ENCODE peak calls at places on chromosomes 1 and 21, in nine cellular contexts. S is left ventricle myocardium inferior, U is GM23248, D is uterus, M is dorsolateral prefrontal cortex, K is mesenchymal stem cell, G is neuronal stem cell, N is coronary artery, Y is MM.1S. F is an unnamed sample.

GRCh38 chr1:69702085-69702484 is 134.4 kb downstream of the LRRC7 start:
- DNase-seq in S (no peak), U (no peak), D (no peak), M (no peak), K (no peak), G (no peak), N (no peak), Y (no peak), F (no peak)

GRCh38 chr1:43372172-43372571 is 4.4 kb upstream of the ELOVL1 start:
- DNase-seq in S (no peak), U (peak), D (no peak), M (no peak), K (no peak), G (no peak), N (no peak), Y (no peak), F (no peak)

GRCh38 chr1:225425211-225425786 is 2.5 kb downstream of the LBR start:
- DNase-seq in S (no peak), U (peak), D (peak), M (no peak), K (peak), G (no peak), N (no peak), Y (no peak), F (no peak)

GRCh38 chr1:9280015-9280860 is 12.5 kb upstream of the SPSB1 start:
- DNase-seq in S (no peak), U (peak), D (peak), M (peak), K (peak), G (no peak), N (no peak), Y (no peak), F (no peak)

GRCh38 chr1:36160949-36161485 is 5.1 kb downstream of the MAP7D1 start:
- DNase-seq in S (peak), U (peak), D (peak), M (peak), K (peak), G (no peak), N (peak), Y (peak), F (no peak)

GRCh38 chr1:225861834-225862580 is 20.2 kb downstream of the TMEM63A start:
- DNase-seq in S (no peak), U (no peak), D (no peak), M (no peak), K (no peak), G (no peak), N (no peak), Y (no peak), F (no peak)

GRCh38 chr1:43933386-43934278 is at the start of gene ARTN:
- DNase-seq in S (no peak), U (peak), D (no peak), M (no peak), K (peak), G (peak), N (no peak), Y (no peak), F (no peak)

GRCh38 chr1:8460132-8460544 is 142.2 kb downstream of the SLC45A1 start:
- DNase-seq in S (no peak), U (peak), D (no peak), M (no peak), K (peak), G (peak), N (no peak), Y (no peak), F (no peak)

GRCh38 chr1:36099681-36100341 is 11.1 kb downstream of the ADPRS start:
- DNase-seq in S (peak), U (peak), D (peak), M (peak), K (peak), G (peak), N (no peak), Y (peak), F (peak)

GRCh38 chr1:46393510-46393909 is 607 bp upstream of the FAAH start:
- DNase-seq in S (no peak), U (no peak), D (no peak), M (no peak), K (no peak), G (no peak), N (no peak), Y (no peak), F (no peak)

GRCh38 chr1:21783679-21784603 is 992 bp upstream of the USP48 start:
- DNase-seq in S (no peak), U (peak), D (no peak), M (peak), K (peak), G (no peak), N (no peak), Y (no peak), F (peak)

GRCh38 chr21:36681117-36681631 is 17.7 kb upstream of the SIM2 start:
- DNase-seq in S (no peak), U (no peak), D (no peak), M (no peak), K (no peak), G (no peak), N (no peak), Y (no peak), F (no peak)

GRCh38 chr1:210239295-210240155 is 6.9 kb downstream of the SERTAD4 start:
- DNase-seq in S (no peak), U (peak), D (no peak), M (peak), K (peak), G (no peak), N (no peak), Y (peak), F (peak)

GRCh38 chr21:35616090-35616489 is 444.2 kb downstream of the SETD4 start:
- DNase-seq in S (no peak), U (peak), D (no peak), M (no peak), K (peak), G (no peak), N (no peak), Y (no peak), F (no peak)

GRCh38 chr1:225888898-225889690 is at the start of gene LEFTY1:
- DNase-seq in S (no peak), U (no peak), D (no peak), M (no peak), K (no peak), G (no peak), N (no peak), Y (no peak), F (no peak)

GRCh38 chr1:54460861-54461382 is 54.7 kb upstream of the SSBP3 start:
- DNase-seq in S (no peak), U (no peak), D (no peak), M (no peak), K (no peak), G (no peak), N (no peak), Y (no peak), F (no peak)

GRCh38 chr1:40404670-40405462 is 31.3 kb downstream of the SMAP2 start:
- DNase-seq in S (no peak), U (peak), D (peak), M (peak), K (peak), G (peak), N (no peak), Y (peak), F (no peak)

GRCh38 chr1:8763888-8764287 is 53.6 kb downstream of the RERE start:
- DNase-seq in S (no peak), U (no peak), D (peak), M (no peak), K (peak), G (no peak), N (no peak), Y (no peak), F (no peak)

GRCh38 chr1:59079434-59080135 is 217.3 kb upstream of the FGGY start:
- DNase-seq in S (no peak), U (peak), D (no peak), M (no peak), K (no peak), G (no peak), N (no peak), Y (no peak), F (no peak)

GRCh38 chr1:186418503-186418902 is 42.4 kb downstream of the PDC start:
- DNase-seq in S (no peak), U (no peak), D (no peak), M (no peak), K (peak), G (no peak), N (no peak), Y (no peak), F (peak)

GRCh38 chr21:17901458-17902092 is 82.4 kb upstream of the C21orf91 start:
- DNase-seq in S (no peak), U (peak), D (no peak), M (no peak), K (peak), G (no peak), N (no peak), Y (no peak), F (no peak)
- H3K27ac ChIP-seq in S (peak), U (no peak), D (no peak), M (peak), K (no peak), G (peak), N (no peak), Y (no peak), F (no peak)

DNA sequence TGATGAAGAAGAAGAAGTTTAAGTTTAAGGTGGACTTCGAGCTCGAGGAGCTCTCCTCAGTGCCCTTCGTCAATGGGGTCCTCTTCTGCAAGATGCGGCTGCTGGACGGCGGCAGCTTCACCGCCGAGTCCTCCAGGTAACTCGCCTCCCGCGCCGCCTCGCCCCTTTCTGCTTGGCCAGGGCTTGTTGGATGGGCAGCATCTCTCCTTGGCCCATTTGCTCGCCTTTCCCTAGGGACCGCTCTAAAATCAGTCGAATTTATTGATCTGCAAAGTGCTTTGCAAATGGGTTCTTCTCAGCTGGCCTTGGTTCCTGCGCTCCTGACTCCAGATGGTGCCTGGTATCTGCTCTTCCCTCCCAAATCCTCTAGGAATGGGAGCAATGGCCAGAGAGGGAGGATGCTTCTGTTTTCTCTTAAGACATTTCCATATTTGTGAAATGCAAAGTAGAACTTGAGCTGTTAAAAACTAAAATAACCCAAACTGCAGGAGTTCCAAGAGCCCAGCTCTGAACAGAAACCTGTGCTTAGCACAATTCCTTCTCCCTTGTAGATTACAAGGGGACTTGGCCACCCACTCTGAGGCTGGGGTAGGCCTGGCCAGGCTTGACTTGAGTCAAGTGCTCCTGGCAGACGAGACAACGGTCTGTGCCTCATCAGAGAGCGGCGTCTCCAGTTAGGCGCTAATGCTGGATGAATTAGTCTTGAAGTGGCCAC is 687 bp downstream of the EEIG2 start:
- DNase-seq in S (peak), U (peak), D (peak), M (peak), K (peak), G (no peak), N (peak), Y (peak), F (no peak)
- H3K27ac ChIP-seq in S (peak), U (peak), D (peak), M (peak), K (peak), G (no peak), N (peak), Y (peak), F (no peak)

DNA sequence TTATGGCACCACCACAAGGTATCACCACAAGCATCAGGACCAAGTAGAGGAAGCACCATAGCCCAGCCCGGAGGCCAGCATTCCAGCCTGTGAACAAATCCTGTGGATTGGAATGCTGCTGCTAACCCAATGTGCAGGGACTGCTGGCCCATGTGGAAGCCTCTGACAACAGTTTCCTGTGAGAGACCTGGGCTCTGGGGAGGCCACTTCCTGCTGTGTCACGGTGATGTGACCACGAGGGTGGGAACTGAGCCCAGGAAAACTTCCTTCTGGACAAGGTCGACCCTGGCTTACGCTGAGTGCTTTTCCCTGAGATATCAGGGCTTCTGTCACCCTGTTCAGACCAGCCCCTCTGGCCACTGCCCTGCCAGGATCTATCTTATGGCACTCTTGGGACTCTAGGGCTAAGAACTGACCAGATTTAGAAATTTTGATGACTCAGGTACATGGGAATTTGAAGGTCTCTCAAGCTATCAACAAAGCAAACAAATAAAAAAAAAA is 88.3 kb upstream of the NGF start:
- DNase-seq in S (peak), U (peak), D (peak), M (no peak), K (peak), G (no peak), N (peak), Y (no peak), F (no peak)
- H3K27ac ChIP-seq in S (peak), U (peak), D (no peak), M (no peak), K (peak), G (no peak), N (peak), Y (no peak), F (peak)

GRCh38 chr21:41398251-41398650 is 27.8 kb upstream of the MX1 start:
- DNase-seq in S (no peak), U (no peak), D (no peak), M (no peak), K (no peak), G (no peak), N (no peak), Y (no peak), F (no peak)
- H3K27ac ChIP-seq in S (no peak), U (no peak), D (no peak), M (no peak), K (no peak), G (no peak), N (no peak), Y (no peak), F (no peak)